ENCODE peak calls at places on chromosomes 11 and 22, in five cellular contexts. A is esophagus muscularis mucosa, D is esophagus squamous epithelium, U is GM23248, G is iPS DF 6.9. L is an unnamed sample.

GRCh38 chr11:61691378-61692156 is 11.4 kb downstream of the DAGLA start:
- DNase-seq in A (no peak), G (no peak), U (no peak), D (no peak), L (no peak)

GRCh38 chr11:96228911-96229310 is 114.1 kb downstream of the MAML2 start:
- DNase-seq in U (no peak), D (no peak), G (no peak), A (no peak), L (no peak)

GRCh38 chr11:1507381-1508140 is 21.0 kb upstream of the MOB2 start:
- DNase-seq in D (no peak), A (no peak), U (no peak), G (no peak), L (no peak)

GRCh38 chr11:107736546-107736945 is 24.7 kb upstream of the SLN start:
- DNase-seq in U (no peak), G (no peak), D (no peak), A (no peak), L (no peak)

GRCh38 chr11:45847908-45848316 is 637 bp downstream of the CRY2 start:
- DNase-seq in U (peak; percentile 82), A (no peak), D (no peak), G (no peak), L (no peak)

GRCh38 chr11:102994101-102994500 is 38.6 kb upstream of the MMP13 start:
- DNase-seq in A (no peak), D (no peak), G (no peak), U (peak; percentile 14), L (no peak)

GRCh38 chr22:22618448-22618847 is 26.0 kb upstream of the GGTLC2 start:
- DNase-seq in A (peak; percentile 64), D (no peak), G (no peak), U (no peak), L (no peak)

GRCh38 chr11:123611698-123612097 is 42.7 kb downstream of the SCN3B start:
- DNase-seq in G (no peak), U (no peak), A (no peak), D (no peak), L (no peak)

GRCh38 chr11:2625183-2625582 is 74.6 kb downstream of the KCNQ1OT1 start:
- DNase-seq in D (no peak), U (no peak), G (no peak), A (no peak), L (no peak)

GRCh38 chr22:49163258-49163959 is 664.3 kb downstream of the BRD1 start:
- DNase-seq in D (no peak), G (no peak), A (no peak), U (no peak), L (no peak)

GRCh38 chr11:74863410-74863809 is 85.5 kb downstream of the XRRA1 start:
- DNase-seq in A (no peak), D (no peak), G (no peak), U (no peak), L (no peak)

GRCh38 chr22:33684059-33684458 is 236.2 kb downstream of the LARGE1 start:
- DNase-seq in A (no peak), D (no peak), U (no peak), G (no peak), L (no peak)

GRCh38 chr11:46369458-46370152 is 11.9 kb upstream of the MDK start:
- DNase-seq in A (no peak), U (peak; percentile 80), D (no peak), G (no peak), L (no peak)

GRCh38 chr11:132653237-132653636 is 879.1 kb downstream of the OPCML start:
- DNase-seq in G (no peak), A (peak; percentile 84), D (no peak), U (no peak), L (no peak)

GRCh38 chr22:44154431-44154942 is 26.2 kb upstream of the PARVG start:
- DNase-seq in G (no peak), D (no peak), U (no peak), A (no peak), L (no peak)

GRCh38 chr11:47413351-47413750 is 5.0 kb downstream of the SLC39A13 start:
- DNase-seq in G (no peak), A (no peak), D (no peak), U (no peak), L (no peak)

GRCh38 chr11:28984216-28984615 is 876.0 kb downstream of the METTL15 start:
- DNase-seq in G (no peak), A (no peak), U (no peak), D (no peak), L (no peak)

GRCh38 chr22:38311331-38311635 is 6.0 kb downstream of the CSNK1E start:
- DNase-seq in U (peak; percentile 66), D (no peak), A (no peak), G (no peak), L (no peak)

GRCh38 chr22:19902245-19902699 is 39.3 kb upstream of the COMT start:
- DNase-seq in U (no peak), G (no peak), A (no peak), D (no peak), L (no peak)

GRCh38 chr11:130653838-130654601 is 205.6 kb downstream of the ADAMTS15 start:
- DNase-seq in A (peak; percentile 93), D (no peak), U (peak; percentile 72), G (no peak), L (no peak)

GRCh38 chr11:61966673-61967176 is 709 bp downstream of the FTH1 start:
- DNase-seq in D (no peak), G (no peak), A (no peak), U (peak; percentile 72), L (no peak)

GRCh38 chr22:37485714-37486223 is 415 bp downstream of the MFNG start:
- DNase-seq in G (no peak), A (no peak), U (no peak), D (no peak), L (no peak)

GRCh38 chr11:31810779-31811647 is at the start of gene PAX6:
- DNase-seq in G (no peak), A (no peak), D (no peak), U (peak; percentile 61), L (peak; percentile 8)

GRCh38 chr11:76891285-76891684 is 30.6 kb downstream of the ACER3 start:
- DNase-seq in A (no peak), G (no peak), D (no peak), U (no peak), L (no peak)

GRCh38 chr11:76891793-76892192 is 31.1 kb downstream of the ACER3 start:
- DNase-seq in U (no peak), A (no peak), G (no peak), D (no peak), L (no peak)

GRCh38 chr11:76889414-76889975 is 28.8 kb downstream of the ACER3 start:
- DNase-seq in A (no peak), G (no peak), D (no peak), U (no peak), L (no peak)

GRCh38 chr11:76888989-76889388 is 28.3 kb downstream of the ACER3 start:
- DNase-seq in U (no peak), A (no peak), G (no peak), D (no peak), L (no peak)

DNA sequence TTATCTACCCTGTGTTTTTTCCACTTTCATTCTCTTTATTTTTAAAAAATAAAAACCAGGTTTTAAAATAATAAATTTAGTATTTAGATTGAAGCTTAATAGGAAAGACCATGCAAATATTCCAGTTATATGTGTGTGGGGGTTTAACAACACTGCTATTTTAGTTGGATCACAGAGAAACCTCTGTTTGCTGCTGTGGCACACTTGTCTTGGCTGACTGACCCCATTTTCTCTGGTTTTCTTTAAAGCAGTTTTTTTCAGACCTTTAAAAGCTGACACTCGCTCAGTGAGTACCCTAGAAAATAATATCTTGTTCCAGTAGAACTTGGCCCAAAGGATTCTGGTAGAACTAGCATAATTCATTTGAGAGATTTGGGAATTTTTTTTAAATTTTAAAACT is 31.6 kb downstream of the ACER3 start:
- DNase-seq in U (no peak), G (no peak), A (no peak), D (no peak), L (no peak)
- H3K27ac ChIP-seq in U (no peak overlapping the region), G (no peak overlapping the region), A (no peak overlapping the region), D (no peak overlapping the region), L (no peak overlapping the region)

DNA sequence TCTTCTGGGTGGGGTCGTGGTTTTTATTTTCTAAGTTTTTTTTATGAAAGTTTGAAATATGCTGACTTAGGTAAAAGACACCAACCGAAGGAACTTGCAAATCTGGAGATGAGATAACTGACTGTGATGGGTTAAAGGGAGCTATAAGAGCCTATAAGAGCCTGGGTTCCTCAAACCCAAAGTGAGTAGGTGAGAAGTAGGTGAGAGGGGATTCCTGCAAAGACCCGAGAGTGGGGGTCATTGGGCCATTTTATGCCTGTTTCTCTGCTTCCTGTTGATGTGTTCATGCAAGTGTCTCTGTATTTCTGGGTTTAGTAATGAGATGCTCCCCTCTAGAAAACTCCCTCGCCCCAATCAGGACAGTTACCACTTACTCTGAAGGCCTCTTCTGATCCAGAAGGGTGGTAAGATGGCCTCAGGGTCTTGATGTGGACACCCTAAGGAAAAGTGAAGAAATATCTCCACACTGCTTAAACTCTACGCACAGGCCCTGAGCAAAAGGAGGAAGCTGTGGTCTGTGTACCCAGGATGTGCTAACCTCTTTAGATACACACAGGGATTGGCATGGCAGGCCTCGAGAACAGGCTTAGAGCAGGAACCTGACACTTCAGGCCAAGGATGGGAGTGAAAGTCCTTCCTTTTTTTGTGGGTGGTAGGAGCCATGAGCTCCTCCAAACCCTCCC is 1.8 kb downstream of the FLI1 start:
- DNase-seq in D (no peak), A (no peak), U (peak; percentile 35), G (no peak), L (no peak)
- H3K27ac ChIP-seq in D (peak overlapping the region; percentile 92), A (peak overlapping the region; percentile 73), U (no peak overlapping the region), G (no peak overlapping the region), L (no peak overlapping the region)

GRCh38 chr11:44348114-44348513 is 38.2 kb upstream of the ALX4 start:
- DNase-seq in U (no peak), D (no peak), A (no peak), G (no peak), L (no peak)
- H3K27ac ChIP-seq in U (no peak overlapping the region), D (no peak overlapping the region), A (no peak overlapping the region), G (no peak overlapping the region), L (no peak overlapping the region)

GRCh38 chr11:119794756-119795155 is 65.8 kb upstream of the NECTIN1 start:
- DNase-seq in D (no peak), A (no peak), U (peak; percentile 14), G (no peak), L (no peak)

GRCh38 chr11:119795231-119795630 is 66.2 kb upstream of the NECTIN1 start:
- DNase-seq in G (no peak), A (no peak), U (peak; percentile 99), D (no peak), L (peak; percentile 59)

GRCh38 chr11:119797137-119797611 is 68.2 kb upstream of the NECTIN1 start:
- DNase-seq in G (no peak), U (no peak), A (no peak), D (no peak), L (no peak)

GRCh38 chr11:119797736-119798135 is 68.7 kb upstream of the NECTIN1 start:
- DNase-seq in D (no peak), G (no peak), A (no peak), U (no peak), L (no peak)

GRCh38 chr11:119796363-119797060 is 67.5 kb upstream of the NECTIN1 start:
- DNase-seq in D (no peak), U (no peak), A (no peak), G (no peak), L (no peak)
- H3K27ac ChIP-seq in D (no peak overlapping the region), U (no peak overlapping the region), A (no peak overlapping the region), G (no peak overlapping the region), L (no peak overlapping the region)

GRCh38 chr22:30425327-30425615 is 297 bp upstream of the MTFP1 start:
- DNase-seq in U (no peak), A (no peak), D (no peak), G (no peak), L (no peak)
- H3K27ac ChIP-seq in U (peak overlapping the region; percentile 97), A (peak overlapping the region; percentile 94), D (peak overlapping the region; percentile 99), G (no peak overlapping the region), L (peak overlapping the region; percentile 99)

GRCh38 chr11:64652586-64653387 is 61.8 kb downstream of the SLC22A12 start:
- DNase-seq in A (no peak), G (no peak), D (no peak), U (peak; percentile 75), L (no peak)
- H3K27ac ChIP-seq in A (no peak overlapping the region), G (no peak overlapping the region), D (no peak overlapping the region), U (no peak overlapping the region), L (no peak overlapping the region)

L was measured in epithelial cell of prostate.